ENCODE peak calls at places on chromosomes 7 and 10, in nine cellular contexts. M, Y, B, Z, X, E, P, F and R are unnamed samples. For H3K9me3 and H3K4me1, the result is how much of the 10 kb centered on the place peaks cover.

GRCh38 chr10:14356921-14357320 is 26.2 kb upstream of the FRMD4A start:
- DNase-seq in M (no peak), Y (no peak), B (no peak), Z (no peak), X (no peak), E (no peak), P (no peak), F (no peak), R (no peak)

GRCh38 chr10:117627561-117627960 is 85.0 kb downstream of the EMX2 start:
- DNase-seq in M (no peak), Y (no peak), B (no peak), Z (no peak), X (no peak), E (no peak), P (no peak), F (no peak), R (no peak)

GRCh38 chr7:100547872-100548271 is 8.9 kb downstream of the AGFG2 start:
- DNase-seq in M (no peak), Y (no peak), B (no peak), Z (no peak), X (no peak), E (no peak), P (no peak), F (no peak), R (no peak)

GRCh38 chr10:22475857-22476600 is 130.7 kb downstream of the SPAG6 start:
- DNase-seq in M (no peak), Y (no peak), B (no peak), Z (no peak), X (no peak), E (no peak), P (no peak), F (no peak), R (peak)

GRCh38 chr7:149598721-149599308 is 101.2 kb upstream of the ZNF746 start:
- DNase-seq in M (no peak), Y (no peak), B (no peak), Z (peak), X (no peak), E (no peak), P (no peak), F (no peak), R (peak)

GRCh38 chr7:92205987-92206386 is 27.0 kb upstream of the LRRD1 start:
- DNase-seq in M (no peak), Y (no peak), B (no peak), Z (no peak), X (no peak), E (no peak), P (no peak), F (no peak), R (no peak)

GRCh38 chr7:112080441-112080840 is 125.8 kb downstream of the DOCK4 start:
- DNase-seq in M (no peak), Y (peak), B (no peak), Z (peak), X (no peak), E (no peak), P (no peak), F (no peak), R (no peak)

GRCh38 chr10:86671419-86671818 is 3.1 kb downstream of the LDB3 start:
- DNase-seq in M (no peak), Y (peak), B (no peak), Z (no peak), X (no peak), E (peak), P (no peak), F (no peak), R (no peak)

GRCh38 chr7:121275204-121275603 is 53.6 kb upstream of the WNT16 start:
- DNase-seq in M (no peak), Y (no peak), B (no peak), Z (no peak), X (no peak), E (no peak), P (no peak), F (no peak), R (no peak)

GRCh38 chr10:110742801-110743200 is 98.7 kb downstream of the RBM20 start:
- DNase-seq in M (no peak), Y (no peak), B (peak), Z (no peak), X (no peak), E (no peak), P (no peak), F (no peak), R (no peak)

GRCh38 chr10:110733256-110733952 is 89.3 kb downstream of the RBM20 start:
- DNase-seq in M (no peak), Y (peak), B (no peak), Z (no peak), X (no peak), E (no peak), P (peak), F (no peak), R (no peak)

GRCh38 chr10:110735620-110736027 is 91.5 kb downstream of the RBM20 start:
- DNase-seq in M (no peak), Y (no peak), B (no peak), Z (no peak), X (no peak), E (no peak), P (no peak), F (no peak), R (no peak)

GRCh38 chr10:110739811-110740271 is 95.7 kb downstream of the RBM20 start:
- DNase-seq in M (no peak), Y (no peak), B (no peak), Z (no peak), X (no peak), E (no peak), P (no peak), F (no peak), R (no peak)

GRCh38 chr10:110737886-110738634 is 93.9 kb downstream of the RBM20 start:
- DNase-seq in M (no peak), Y (no peak), B (no peak), Z (no peak), X (no peak), E (no peak), P (no peak), F (no peak), R (peak)
- H3K9me3 ChIP-seq in M (under half), Y (under half), B (under half), Z (under half), X (under half), E (under half), P (under half), F (under half), R (under half)

GRCh38 chr7:23658831-23659427 is 21.1 kb upstream of the FAM221A start:
- DNase-seq in M (no peak), Y (no peak), B (no peak), Z (no peak), X (no peak), E (no peak), P (no peak), F (no peak), R (no peak)

GRCh38 chr7:23653942-23654341 is 26.1 kb upstream of the FAM221A start:
- DNase-seq in M (no peak), Y (no peak), B (no peak), Z (no peak), X (no peak), E (no peak), P (no peak), F (no peak), R (no peak)

GRCh38 chr7:23655433-23655832 is 24.6 kb upstream of the FAM221A start:
- DNase-seq in M (no peak), Y (no peak), B (no peak), Z (no peak), X (no peak), E (no peak), P (no peak), F (no peak), R (no peak)

GRCh38 chr7:23654508-23654907 is 25.5 kb upstream of the FAM221A start:
- DNase-seq in M (no peak), Y (no peak), B (no peak), Z (peak), X (no peak), E (peak), P (no peak), F (no peak), R (peak)
- TF ChIP-seq CTCF in M (no peak), Y (no peak), B (peak), Z (peak), X (peak), E (no peak), P (peak), F (peak), R (peak)

DNA sequence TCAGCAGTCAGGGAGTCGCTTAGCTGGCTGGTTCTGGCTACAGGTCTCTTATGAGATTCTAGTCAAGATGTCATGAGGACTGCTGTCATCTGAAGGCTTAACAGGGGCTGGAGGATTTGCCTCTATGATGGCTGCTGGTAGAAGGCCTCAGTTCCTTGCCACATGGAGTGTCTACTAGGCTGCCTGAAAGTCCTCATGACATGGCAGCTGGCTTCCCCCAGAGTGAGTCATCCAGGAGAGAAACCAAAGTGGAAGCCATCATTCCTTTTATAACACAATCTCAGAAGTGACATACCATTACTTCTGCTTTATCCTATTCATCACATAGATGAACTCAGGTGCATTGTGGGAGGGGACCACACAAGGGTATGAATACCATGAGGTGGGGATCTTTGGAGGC is 75.1 kb downstream of the EXOC6 start:
- DNase-seq in M (no peak), Y (no peak), B (no peak), Z (no peak), X (no peak), E (no peak), P (no peak), F (no peak), R (no peak)
- H3K4me1 ChIP-seq in M (under half), Y (under half), B (under half), Z (under half), X (under half), E (under half), P (under half), F (under half), R (under half)

DNA sequence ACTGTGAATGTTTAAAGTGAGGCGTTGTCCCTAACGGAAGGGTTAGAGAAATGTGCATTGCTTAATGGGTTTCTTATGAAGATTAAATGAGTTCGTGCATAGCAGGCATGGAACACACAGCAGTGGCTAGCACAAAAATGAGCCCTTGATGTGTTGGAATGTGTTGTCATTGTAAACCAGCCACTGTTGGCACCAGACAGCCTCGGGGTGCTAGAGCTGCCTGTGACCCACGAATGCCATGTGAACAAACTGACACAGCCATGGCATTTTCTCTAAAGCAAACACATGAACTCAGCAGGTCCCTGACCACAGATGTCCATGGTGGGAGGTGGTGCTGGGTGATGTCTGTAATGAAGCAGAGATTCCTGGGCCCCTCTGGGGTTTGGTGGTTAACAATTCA is 111.1 kb upstream of the DPP6 start:
- DNase-seq in M (no peak), Y (no peak), B (no peak), Z (no peak), X (no peak), E (no peak), P (no peak), F (no peak), R (no peak)
- H3K9me3 ChIP-seq in M (under half), Y (under half), B (under half), Z (under half), X (under half), E (under half), P (under half), F (under half), R (under half)

DNA sequence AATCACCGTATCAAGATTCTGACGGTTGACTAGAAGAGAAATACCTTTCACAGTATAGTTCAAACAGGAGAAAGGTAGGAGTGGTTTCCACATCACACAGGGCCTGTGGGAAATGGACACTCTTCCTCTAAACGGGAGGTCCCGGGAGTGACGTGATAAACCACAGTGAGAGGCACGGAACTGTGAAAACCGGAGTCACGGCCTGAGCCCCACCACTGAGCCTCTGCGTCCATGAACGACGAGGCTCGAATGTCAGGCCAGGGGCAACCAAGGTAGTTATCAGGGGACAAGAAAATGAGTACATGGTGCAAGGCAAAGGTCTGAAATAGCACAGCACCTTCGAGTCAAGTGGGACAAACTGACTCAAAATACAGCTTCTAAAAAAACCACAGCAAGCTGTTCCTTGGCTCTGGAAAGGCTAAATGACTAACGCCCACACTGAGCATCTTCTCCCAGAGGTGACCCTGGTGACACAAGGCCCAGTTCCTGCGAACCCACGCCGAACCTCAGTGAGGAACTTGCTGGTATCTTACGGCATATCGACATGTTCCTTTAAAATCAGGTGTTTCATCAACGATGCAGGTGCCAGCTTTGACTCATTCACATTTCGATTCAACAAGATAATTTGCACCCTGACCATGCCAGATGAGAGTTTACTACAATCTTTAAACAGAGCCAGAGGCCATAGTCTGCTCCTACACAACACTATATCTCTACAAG is 99.3 kb downstream of the DIP2C start:
- DNase-seq in M (no peak), Y (no peak), B (no peak), Z (no peak), X (no peak), E (no peak), P (no peak), F (no peak), R (no peak)
- TF ChIP-seq CTCF in M (no peak), Y (no peak), B (no peak), Z (no peak), X (no peak), E (no peak), P (no peak), F (no peak), R (no peak)

GRCh38 chr7:24725554-24726260 is 31.6 kb downstream of the GSDME start:
- DNase-seq in M (no peak), Y (no peak), B (peak), Z (no peak), X (no peak), E (no peak), P (no peak), F (peak), R (no peak)
- H3K4me1 ChIP-seq in M (under half), Y (under half), B (under half), Z (under half), X (under half), E (under half), P (under half), F (under half), R (under half)

DNA sequence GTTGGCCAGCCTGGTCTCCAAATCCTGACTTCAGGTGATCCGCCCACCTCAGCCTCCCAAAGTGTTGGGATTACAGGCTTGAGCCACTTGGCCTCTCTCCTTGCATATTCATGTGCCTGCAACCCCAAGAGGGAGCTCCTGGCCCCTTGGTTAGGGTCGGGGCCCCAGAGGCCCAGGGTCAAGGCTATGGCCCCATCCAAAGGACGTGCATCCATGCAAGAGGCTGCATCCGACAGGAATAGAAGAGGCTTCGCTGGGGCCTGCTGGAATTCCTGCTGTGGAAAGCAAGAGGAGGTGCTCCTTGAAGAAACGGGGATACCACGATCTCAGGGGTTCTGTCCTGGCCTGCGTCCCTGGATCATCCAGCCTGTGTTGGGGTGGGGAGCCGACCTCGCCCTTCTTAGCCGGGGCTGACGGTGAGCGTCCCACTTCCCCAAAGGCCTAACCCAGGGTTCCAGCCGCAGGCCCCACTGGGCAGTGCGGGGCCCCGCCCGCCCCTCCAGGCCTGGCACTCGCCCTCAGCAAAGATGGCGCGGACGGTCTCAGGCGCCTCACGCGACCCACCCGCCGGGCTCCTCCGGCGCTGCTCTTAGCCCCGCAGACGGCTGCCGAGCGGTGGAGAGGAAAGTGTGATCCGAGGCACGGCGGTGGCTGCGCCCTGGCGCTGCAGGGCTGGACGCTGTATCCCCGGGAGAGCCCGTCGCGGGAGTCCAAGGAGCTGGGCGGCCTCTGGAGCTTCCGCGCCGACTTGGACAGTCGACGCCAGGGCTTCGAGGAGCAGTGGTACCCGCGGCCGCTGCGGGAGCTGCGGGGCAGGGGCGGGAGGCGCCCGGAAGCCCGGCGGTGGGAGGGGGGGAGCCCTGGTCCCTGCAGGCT is 54.7 kb downstream of the ZNF727 start:
- DNase-seq in M (no peak), Y (no peak), B (no peak), Z (no peak), X (no peak), E (no peak), P (no peak), F (no peak), R (no peak)
- H3K9me3 ChIP-seq in M (half or more), Y (under half), B (under half), Z (under half), X (half or more), E (half or more), P (under half), F (under half), R (under half)